ENCODE peak calls at places on chromosomes 5 and 9, in eight cellular contexts. E is ELF-1, P is H1, Y is AG08395, S is choroid plexus epithelial cell, K is body of pancreas, W is sigmoid colon, N is neural progenitor cell. F is an unnamed sample.

GRCh38 chr5:2553611-2554010 is 197.9 kb downstream of the IRX2 start:
- DNase-seq in W (no peak), Y (no peak), E (no peak), S (no peak), K (no peak), P (no peak), N (no peak), F (no peak)

GRCh38 chr9:90878562-90878961 is 76.9 kb downstream of the SYK start:
- DNase-seq in N (no peak), Y (no peak), P (no peak), S (no peak), K (no peak), E (no peak), W (no peak), F (no peak)

GRCh38 chr5:33439905-33440481 is 772 bp upstream of the TARS1 start:
- DNase-seq in P (no peak), S (no peak), N (no peak), Y (peak; percentile 31), E (no peak), W (no peak), K (no peak), F (no peak)

GRCh38 chr5:157947156-157947555 is 88.2 kb upstream of the CLINT1 start:
- DNase-seq in P (no peak), K (no peak), E (no peak), S (no peak), N (no peak), Y (no peak), W (no peak), F (no peak)

GRCh38 chr9:105059260-105059659 is 131.3 kb upstream of the ABCA1 start:
- DNase-seq in P (no peak), W (no peak), E (no peak), K (peak; percentile 16), Y (no peak), N (no peak), S (no peak), F (no peak)

GRCh38 chr5:148427370-148428042 is 43.7 kb downstream of the FBXO38 start:
- DNase-seq in Y (no peak), S (no peak), W (no peak), E (no peak), P (no peak), K (no peak), N (no peak), F (no peak)

GRCh38 chr5:75668988-75669760 is 48.1 kb downstream of the POC5 start:
- DNase-seq in W (no peak), K (peak; percentile 69), N (no peak), S (peak; percentile 44), Y (no peak), P (no peak), E (peak; percentile 49), F (peak; percentile 18)

GRCh38 chr9:91302831-91303230 is 58.9 kb downstream of the AUH start:
- DNase-seq in K (no peak), E (no peak), P (no peak), Y (peak; percentile 85), S (peak; percentile 85), W (no peak), N (no peak), F (no peak)

GRCh38 chr9:125457357-125457756 is 195.7 kb downstream of the GAPVD1 start:
- DNase-seq in W (no peak), Y (no peak), N (no peak), E (no peak), P (no peak), S (no peak), K (no peak), F (no peak)

GRCh38 chr9:131464354-131465000 is 38.2 kb upstream of the POMT1 start:
- DNase-seq in K (no peak), P (no peak), W (peak; percentile 59), Y (no peak), N (no peak), S (no peak), E (no peak), F (no peak)

GRCh38 chr5:5572010-5572982 is 149.8 kb downstream of the ICE1 start:
- DNase-seq in N (no peak), P (no peak), S (no peak), Y (no peak), W (peak; percentile 80), E (peak; percentile 33), K (peak; percentile 27), F (no peak)

GRCh38 chr9:133050142-133050541 is 11.6 kb upstream of the CEL start:
- DNase-seq in K (peak; percentile 52), N (no peak), E (no peak), P (no peak), W (no peak), S (peak; percentile 68), Y (no peak), F (no peak)

GRCh38 chr5:81825237-81825636 is 74.3 kb upstream of the SSBP2 start:
- DNase-seq in S (peak; percentile 88), W (peak; percentile 78), P (no peak), N (no peak), K (peak; percentile 57), E (no peak), Y (peak; percentile 82), F (no peak)

GRCh38 chr9:24590432-24590831 is 44.7 kb upstream of the IZUMO3 start:
- DNase-seq in K (no peak), W (no peak), E (no peak), Y (no peak), P (no peak), S (no peak), N (no peak), F (no peak)

GRCh38 chr9:130997925-130998595 is 10.9 kb upstream of the LAMC3 start:
- DNase-seq in E (peak; percentile 93), W (no peak), K (peak; percentile 57), N (peak; percentile 92), Y (peak; percentile 94), P (peak; percentile 67), S (peak; percentile 65), F (peak; percentile 89)

GRCh38 chr5:15794117-15794985 is 294.4 kb downstream of the FBXL7 start:
- DNase-seq in N (no peak), W (no peak), E (no peak), Y (no peak), P (no peak), K (no peak), S (peak; percentile 64), F (no peak)

GRCh38 chr9:129697956-129698757 is 32.7 kb downstream of the PRRX2 start:
- DNase-seq in W (peak; percentile 77), P (no peak), N (peak; percentile 25), S (no peak), Y (peak; percentile 78), K (peak; percentile 31), E (no peak), F (no peak)

GRCh38 chr9:126331964-126332748 is 5.5 kb downstream of the MVB12B start:
- DNase-seq in E (no peak), P (no peak), S (no peak), W (no peak), N (no peak), K (no peak), Y (no peak), F (no peak)

GRCh38 chr9:83508072-83508471 is 30.1 kb downstream of the FRMD3 start:
- DNase-seq in N (no peak), E (no peak), Y (no peak), S (peak; percentile 63), P (no peak), K (no peak), W (no peak), F (no peak)

GRCh38 chr5:141430332-141431113 is at the start of gene PCDHGA12:
- DNase-seq in N (no peak), E (peak; percentile 67), S (peak; percentile 85), W (no peak), K (no peak), Y (peak; percentile 84), P (no peak), F (no peak)

GRCh38 chr5:115309751-115310370 is 13.4 kb upstream of the CCDC112 start:
- DNase-seq in W (no peak), K (no peak), E (no peak), Y (peak; percentile 14), P (no peak), S (peak; percentile 73), N (peak; percentile 18), F (no peak)

GRCh38 chr5:150077060-150077459 is 9.3 kb downstream of the CSF1R start:
- DNase-seq in E (no peak), P (no peak), S (no peak), K (no peak), N (no peak), Y (no peak), W (no peak), F (no peak)

GRCh38 chr5:132788990-132789886 is 12.2 kb upstream of the SEPTIN8 start:
- DNase-seq in W (no peak), E (no peak), S (no peak), N (no peak), P (no peak), Y (no peak), K (no peak), F (no peak)

GRCh38 chr5:133334796-133335639 is 277.3 kb downstream of the FSTL4 start:
- DNase-seq in P (no peak), N (no peak), K (no peak), E (no peak), W (no peak), Y (no peak), S (no peak), F (no peak)

GRCh38 chr5:91288117-91288516 is 95.0 kb downstream of the ARRDC3 start:
- DNase-seq in Y (peak; percentile 25), P (no peak), K (no peak), W (no peak), N (no peak), S (peak; percentile 93), E (no peak), F (no peak)

GRCh38 chr9:76044420-76044819 is 153.9 kb downstream of the PCSK5 start:
- DNase-seq in E (no peak), W (no peak), S (peak; percentile 58), N (no peak), K (no peak), Y (no peak), P (no peak), F (no peak)

GRCh38 chr5:117103703-117104102 is 529.1 kb upstream of the SEMA6A start:
- DNase-seq in K (no peak), S (no peak), E (peak; percentile 65), P (no peak), Y (no peak), N (peak; percentile 72), W (no peak), F (no peak)

GRCh38 chr9:38417003-38417965 is 7.0 kb downstream of the IGFBPL1 start:
- DNase-seq in P (no peak), Y (no peak), E (peak; percentile 73), S (peak; percentile 23), K (peak; percentile 43), N (peak; percentile 70), W (peak; percentile 24), F (no peak)

GRCh38 chr5:6837095-6837494 is 123.9 kb downstream of the TENT4A start:
- DNase-seq in W (no peak), P (no peak), S (no peak), N (no peak), Y (no peak), K (no peak), E (no peak), F (no peak)

GRCh38 chr9:33227013-33227398 is 13.0 kb upstream of the SPINK4 start:
- DNase-seq in S (no peak), E (no peak), W (no peak), N (no peak), Y (no peak), K (no peak), P (no peak), F (no peak)

F was measured in GM12891.